ENCODE peak calls at places on chromosome 20, in six cellular contexts. One of them, this sample, is unnamed.

GRCh38 chr20:10034717-10035571 is at the start of gene ANKEF1:
- DNase-seq in lung microvascular endothelial cell: peak; percentile 53
- DNase-seq in fibroblast of pulmonary artery: peak; percentile 41
- DNase-seq in Ammon's horn: peak; percentile 61
- DNase-seq in ELR: peak; percentile 67
- DNase-seq in D721Med: peak; percentile 26
- DNase-seq in this sample: no peak

GRCh38 chr20:17650301-17650761 is 31.7 kb downstream of the RRBP1 start:
- DNase-seq in lung microvascular endothelial cell: peak; percentile 40
- DNase-seq in fibroblast of pulmonary artery: no peak
- DNase-seq in Ammon's horn: no peak
- DNase-seq in ELR: no peak
- DNase-seq in D721Med: no peak
- DNase-seq in this sample: peak; percentile 24

GRCh38 chr20:25277941-25278521 is 30.1 kb downstream of the PYGB start:
- DNase-seq in lung microvascular endothelial cell: no peak
- DNase-seq in fibroblast of pulmonary artery: no peak
- DNase-seq in Ammon's horn: no peak
- DNase-seq in ELR: no peak
- DNase-seq in D721Med: no peak
- DNase-seq in this sample: no peak

GRCh38 chr20:23048283-23049200 is 930 bp downstream of the THBD start:
- DNase-seq in lung microvascular endothelial cell: peak; percentile 82
- DNase-seq in fibroblast of pulmonary artery: peak; percentile 49
- DNase-seq in Ammon's horn: no peak
- DNase-seq in ELR: peak; percentile 14
- DNase-seq in D721Med: no peak
- DNase-seq in this sample: peak; percentile 76

GRCh38 chr20:11891827-11892521 is 25.7 kb upstream of the BTBD3 start:
- DNase-seq in lung microvascular endothelial cell: peak; percentile 68
- DNase-seq in fibroblast of pulmonary artery: peak; percentile 73
- DNase-seq in Ammon's horn: peak; percentile 52
- DNase-seq in ELR: peak; percentile 89
- DNase-seq in D721Med: no peak
- DNase-seq in this sample: peak; percentile 77

GRCh38 chr20:12455152-12455551 is 537.5 kb downstream of the BTBD3 start:
- DNase-seq in lung microvascular endothelial cell: no peak
- DNase-seq in fibroblast of pulmonary artery: no peak
- DNase-seq in Ammon's horn: no peak
- DNase-seq in ELR: no peak
- DNase-seq in D721Med: no peak
- DNase-seq in this sample: no peak

GRCh38 chr20:63483834-63484233 is 11.4 kb upstream of the KCNQ2 start:
- DNase-seq in lung microvascular endothelial cell: no peak
- DNase-seq in fibroblast of pulmonary artery: no peak
- DNase-seq in Ammon's horn: no peak
- DNase-seq in ELR: peak; percentile 34
- DNase-seq in D721Med: no peak
- DNase-seq in this sample: no peak

GRCh38 chr20:64203037-64203777 is 39.0 kb downstream of the MYT1 start:
- DNase-seq in lung microvascular endothelial cell: no peak
- DNase-seq in fibroblast of pulmonary artery: no peak
- DNase-seq in Ammon's horn: no peak
- DNase-seq in ELR: no peak
- DNase-seq in D721Med: no peak
- DNase-seq in this sample: no peak

GRCh38 chr20:57671662-57672061 is 38.2 kb downstream of the PMEPA1 start:
- DNase-seq in lung microvascular endothelial cell: no peak
- DNase-seq in fibroblast of pulmonary artery: peak; percentile 14
- DNase-seq in Ammon's horn: no peak
- DNase-seq in ELR: no peak
- DNase-seq in D721Med: no peak
- DNase-seq in this sample: no peak

GRCh38 chr20:20417891-20418676 is 50.2 kb downstream of the INSM1 start:
- DNase-seq in lung microvascular endothelial cell: no peak
- DNase-seq in fibroblast of pulmonary artery: no peak
- DNase-seq in Ammon's horn: no peak
- DNase-seq in ELR: no peak
- DNase-seq in D721Med: no peak
- DNase-seq in this sample: no peak